ENCODE peak calls at places on chromosomes 11 and 22, in eight cellular contexts. One of them, this sample, is unnamed. For H3K4me1, the result is how much of the 10 kb centered on the place peaks cover.

GRCh38 chr11:75485742-75486141 is 40.0 kb downstream of the GDPD5 start:
- DNase-seq in heart right ventricle: no peak
- DNase-seq in prostate gland: no peak
- DNase-seq in tibial nerve: no peak
- DNase-seq in mammary epithelial cell: no peak
- DNase-seq in psoas muscle: no peak
- DNase-seq in kidney: peak
- DNase-seq in RWPE2: no peak
- DNase-seq in this sample: no peak

GRCh38 chr11:60363542-60364525 is 14.5 kb upstream of the MS4A7 start:
- DNase-seq in heart right ventricle: no peak
- DNase-seq in prostate gland: peak
- DNase-seq in tibial nerve: peak
- DNase-seq in mammary epithelial cell: peak
- DNase-seq in psoas muscle: no peak
- DNase-seq in kidney: no peak
- DNase-seq in RWPE2: no peak
- DNase-seq in this sample: no peak

GRCh38 chr11:79258606-79259005 is 182.2 kb downstream of the TENM4 start:
- DNase-seq in heart right ventricle: no peak
- DNase-seq in prostate gland: no peak
- DNase-seq in tibial nerve: no peak
- DNase-seq in mammary epithelial cell: no peak
- DNase-seq in psoas muscle: no peak
- DNase-seq in kidney: no peak
- DNase-seq in RWPE2: no peak
- DNase-seq in this sample: no peak

GRCh38 chr11:117180020-117180419 is 1.5 kb downstream of the SIDT2 start:
- DNase-seq in heart right ventricle: no peak
- DNase-seq in prostate gland: no peak
- DNase-seq in tibial nerve: no peak
- DNase-seq in mammary epithelial cell: no peak
- DNase-seq in psoas muscle: no peak
- DNase-seq in kidney: no peak
- DNase-seq in RWPE2: no peak
- DNase-seq in this sample: no peak

GRCh38 chr11:57874981-57875380 is 113.4 kb downstream of the CTNND1 start:
- DNase-seq in heart right ventricle: no peak
- DNase-seq in prostate gland: no peak
- DNase-seq in tibial nerve: no peak
- DNase-seq in mammary epithelial cell: peak
- DNase-seq in psoas muscle: no peak
- DNase-seq in kidney: no peak
- DNase-seq in RWPE2: no peak
- DNase-seq in this sample: no peak

GRCh38 chr11:10885703-10886363 is 28.0 kb upstream of the ZBED5 start:
- DNase-seq in heart right ventricle: no peak
- DNase-seq in prostate gland: no peak
- DNase-seq in tibial nerve: no peak
- DNase-seq in mammary epithelial cell: no peak
- DNase-seq in psoas muscle: no peak
- DNase-seq in kidney: no peak
- DNase-seq in RWPE2: no peak
- DNase-seq in this sample: no peak

GRCh38 chr11:82718307-82718706 is 15.4 kb downstream of the FAM181B start:
- DNase-seq in heart right ventricle: no peak
- DNase-seq in prostate gland: no peak
- DNase-seq in tibial nerve: no peak
- DNase-seq in mammary epithelial cell: peak
- DNase-seq in psoas muscle: no peak
- DNase-seq in kidney: no peak
- DNase-seq in RWPE2: no peak
- DNase-seq in this sample: no peak

GRCh38 chr11:15692739-15693138 is 578.0 kb downstream of the INSC start:
- DNase-seq in heart right ventricle: no peak
- DNase-seq in prostate gland: no peak
- DNase-seq in tibial nerve: no peak
- DNase-seq in mammary epithelial cell: peak
- DNase-seq in psoas muscle: no peak
- DNase-seq in kidney: no peak
- DNase-seq in RWPE2: no peak
- DNase-seq in this sample: no peak

GRCh38 chr11:116882386-116882785 is 45.0 kb upstream of the APOA1 start:
- DNase-seq in heart right ventricle: no peak
- DNase-seq in prostate gland: no peak
- DNase-seq in tibial nerve: no peak
- DNase-seq in mammary epithelial cell: peak
- DNase-seq in psoas muscle: no peak
- DNase-seq in kidney: no peak
- DNase-seq in RWPE2: no peak
- DNase-seq in this sample: no peak

GRCh38 chr11:20068691-20069090 is 91.6 kb downstream of the DBX1 start:
- DNase-seq in heart right ventricle: no peak
- DNase-seq in prostate gland: peak
- DNase-seq in tibial nerve: no peak
- DNase-seq in mammary epithelial cell: no peak
- DNase-seq in psoas muscle: no peak
- DNase-seq in kidney: no peak
- DNase-seq in RWPE2: no peak
- DNase-seq in this sample: no peak

GRCh38 chr11:2177081-2177480 is 5.5 kb upstream of the TH start:
- DNase-seq in heart right ventricle: no peak
- DNase-seq in prostate gland: no peak
- DNase-seq in tibial nerve: no peak
- DNase-seq in mammary epithelial cell: no peak
- DNase-seq in psoas muscle: no peak
- DNase-seq in kidney: no peak
- DNase-seq in RWPE2: no peak
- DNase-seq in this sample: no peak

GRCh38 chr22:45077286-45077685 is 67.5 kb upstream of the PHF21B start:
- DNase-seq in heart right ventricle: no peak
- DNase-seq in prostate gland: no peak
- DNase-seq in tibial nerve: no peak
- DNase-seq in mammary epithelial cell: no peak
- DNase-seq in psoas muscle: no peak
- DNase-seq in kidney: no peak
- DNase-seq in RWPE2: no peak
- DNase-seq in this sample: no peak

GRCh38 chr11:68541983-68542382 is 81.4 kb downstream of the PPP6R3 start:
- DNase-seq in heart right ventricle: no peak
- DNase-seq in prostate gland: no peak
- DNase-seq in tibial nerve: no peak
- DNase-seq in mammary epithelial cell: no peak
- DNase-seq in psoas muscle: no peak
- DNase-seq in kidney: no peak
- DNase-seq in RWPE2: no peak
- DNase-seq in this sample: no peak

GRCh38 chr11:76823481-76824028 is 37.2 kb upstream of the ACER3 start:
- DNase-seq in heart right ventricle: no peak
- DNase-seq in prostate gland: no peak
- DNase-seq in tibial nerve: no peak
- DNase-seq in mammary epithelial cell: peak
- DNase-seq in psoas muscle: peak
- DNase-seq in kidney: no peak
- DNase-seq in RWPE2: peak
- DNase-seq in this sample: no peak

GRCh38 chr22:39083212-39084165 is 6.4 kb downstream of the APOBEC3G start:
- DNase-seq in heart right ventricle: no peak
- DNase-seq in prostate gland: no peak
- DNase-seq in tibial nerve: no peak
- DNase-seq in mammary epithelial cell: no peak
- DNase-seq in psoas muscle: peak
- DNase-seq in kidney: no peak
- DNase-seq in RWPE2: no peak
- DNase-seq in this sample: peak

GRCh38 chr22:50731811-50732624 is 6.0 kb upstream of the ACR start:
- DNase-seq in heart right ventricle: peak
- DNase-seq in prostate gland: no peak
- DNase-seq in tibial nerve: peak
- DNase-seq in mammary epithelial cell: peak
- DNase-seq in psoas muscle: peak
- DNase-seq in kidney: peak
- DNase-seq in RWPE2: peak
- DNase-seq in this sample: peak

GRCh38 chr11:72736452-72737069 is 15.6 kb downstream of the ARAP1 start:
- DNase-seq in heart right ventricle: no peak
- DNase-seq in prostate gland: no peak
- DNase-seq in tibial nerve: no peak
- DNase-seq in mammary epithelial cell: peak
- DNase-seq in psoas muscle: peak
- DNase-seq in kidney: peak
- DNase-seq in RWPE2: no peak
- DNase-seq in this sample: peak

GRCh38 chr11:94546886-94547285 is 3.2 kb downstream of the FUT4 start:
- DNase-seq in heart right ventricle: no peak
- DNase-seq in prostate gland: no peak
- DNase-seq in tibial nerve: no peak
- DNase-seq in mammary epithelial cell: peak
- DNase-seq in psoas muscle: no peak
- DNase-seq in kidney: no peak
- DNase-seq in RWPE2: no peak
- DNase-seq in this sample: no peak
- H3K4me3 ChIP-seq in heart right ventricle: no peak
- H3K4me3 ChIP-seq in prostate gland: no peak
- H3K4me3 ChIP-seq in tibial nerve: peak
- H3K4me3 ChIP-seq in mammary epithelial cell: no peak
- H3K4me3 ChIP-seq in psoas muscle: no peak
- H3K4me3 ChIP-seq in kidney: peak
- H3K4me3 ChIP-seq in RWPE2: no peak
- H3K4me3 ChIP-seq in this sample: peak

GRCh38 chr11:102680945-102681344 is 24.6 kb downstream of the MMP27 start:
- DNase-seq in heart right ventricle: no peak
- DNase-seq in prostate gland: no peak
- DNase-seq in tibial nerve: no peak
- DNase-seq in mammary epithelial cell: peak
- DNase-seq in psoas muscle: no peak
- DNase-seq in kidney: no peak
- DNase-seq in RWPE2: no peak
- DNase-seq in this sample: no peak

GRCh38 chr11:102685769-102686168 is 19.8 kb downstream of the MMP27 start:
- DNase-seq in heart right ventricle: no peak
- DNase-seq in prostate gland: no peak
- DNase-seq in tibial nerve: no peak
- DNase-seq in mammary epithelial cell: no peak
- DNase-seq in psoas muscle: no peak
- DNase-seq in kidney: no peak
- DNase-seq in RWPE2: no peak
- DNase-seq in this sample: no peak

GRCh38 chr11:102685311-102685710 is 20.3 kb downstream of the MMP27 start:
- DNase-seq in heart right ventricle: no peak
- DNase-seq in prostate gland: peak
- DNase-seq in tibial nerve: no peak
- DNase-seq in mammary epithelial cell: peak
- DNase-seq in psoas muscle: no peak
- DNase-seq in kidney: no peak
- DNase-seq in RWPE2: no peak
- DNase-seq in this sample: no peak

GRCh38 chr11:102678022-102678421 is 27.5 kb downstream of the MMP27 start:
- DNase-seq in heart right ventricle: no peak
- DNase-seq in prostate gland: no peak
- DNase-seq in tibial nerve: no peak
- DNase-seq in mammary epithelial cell: no peak
- DNase-seq in psoas muscle: no peak
- DNase-seq in kidney: no peak
- DNase-seq in RWPE2: no peak
- DNase-seq in this sample: no peak

DNA sequence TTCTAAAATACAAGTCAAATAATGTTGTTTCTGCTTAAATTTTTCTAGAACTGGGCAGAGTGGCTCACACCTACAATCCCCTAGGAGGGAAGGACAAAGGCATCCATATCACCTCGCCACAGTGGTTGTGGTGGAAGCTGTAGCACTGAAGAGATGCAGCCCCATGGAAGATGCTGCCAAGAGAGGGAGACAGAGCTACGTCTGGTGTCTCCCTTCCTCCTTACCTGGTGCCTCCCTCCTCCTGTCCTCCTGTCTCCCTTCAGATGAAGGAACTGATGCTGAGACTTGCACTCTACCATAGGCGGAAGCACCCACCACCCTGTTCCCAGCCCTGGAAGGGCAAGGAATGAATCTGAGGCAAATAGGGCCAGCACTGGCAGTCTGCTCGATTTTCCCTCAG is 22.3 kb downstream of the MMP27 start:
- DNase-seq in heart right ventricle: no peak
- DNase-seq in prostate gland: no peak
- DNase-seq in tibial nerve: no peak
- DNase-seq in mammary epithelial cell: peak
- DNase-seq in psoas muscle: no peak
- DNase-seq in kidney: no peak
- DNase-seq in RWPE2: no peak
- DNase-seq in this sample: no peak
- TF ChIP-seq CTCF in heart right ventricle: no peak
- TF ChIP-seq CTCF in prostate gland: no peak
- TF ChIP-seq CTCF in tibial nerve: no peak
- TF ChIP-seq CTCF in mammary epithelial cell: peak
- TF ChIP-seq CTCF in psoas muscle: no peak
- TF ChIP-seq CTCF in kidney: no peak
- TF ChIP-seq CTCF in RWPE2: no peak
- TF ChIP-seq CTCF in this sample: no peak

GRCh38 chr11:1053121-1053901 is 16.8 kb upstream of the MUC6 start:
- DNase-seq in heart right ventricle: peak
- DNase-seq in prostate gland: no peak
- DNase-seq in tibial nerve: no peak
- DNase-seq in mammary epithelial cell: no peak
- DNase-seq in psoas muscle: peak
- DNase-seq in kidney: peak
- DNase-seq in RWPE2: peak
- DNase-seq in this sample: peak

GRCh38 chr11:1057806-1058205 is 16.9 kb upstream of the MUC2 start:
- DNase-seq in heart right ventricle: peak
- DNase-seq in prostate gland: no peak
- DNase-seq in tibial nerve: peak
- DNase-seq in mammary epithelial cell: no peak
- DNase-seq in psoas muscle: no peak
- DNase-seq in kidney: peak
- DNase-seq in RWPE2: no peak
- DNase-seq in this sample: no peak

GRCh38 chr11:1054143-1055108 is 17.9 kb upstream of the MUC6 start:
- DNase-seq in heart right ventricle: peak
- DNase-seq in prostate gland: peak
- DNase-seq in tibial nerve: no peak
- DNase-seq in mammary epithelial cell: no peak
- DNase-seq in psoas muscle: peak
- DNase-seq in kidney: peak
- DNase-seq in RWPE2: peak
- DNase-seq in this sample: peak

GRCh38 chr11:1055109-1055703 is 18.7 kb upstream of the MUC6 start:
- DNase-seq in heart right ventricle: no peak
- DNase-seq in prostate gland: no peak
- DNase-seq in tibial nerve: no peak
- DNase-seq in mammary epithelial cell: no peak
- DNase-seq in psoas muscle: peak
- DNase-seq in kidney: peak
- DNase-seq in RWPE2: peak
- DNase-seq in this sample: peak

GRCh38 chr11:1055990-1056771 is 18.5 kb upstream of the MUC2 start:
- DNase-seq in heart right ventricle: peak
- DNase-seq in prostate gland: no peak
- DNase-seq in tibial nerve: peak
- DNase-seq in mammary epithelial cell: no peak
- DNase-seq in psoas muscle: peak
- DNase-seq in kidney: peak
- DNase-seq in RWPE2: peak
- DNase-seq in this sample: peak
- H3K4me1 ChIP-seq in heart right ventricle: under half
- H3K4me1 ChIP-seq in prostate gland: under half
- H3K4me1 ChIP-seq in tibial nerve: under half
- H3K4me1 ChIP-seq in mammary epithelial cell: under half
- H3K4me1 ChIP-seq in psoas muscle: under half
- H3K4me1 ChIP-seq in kidney: under half
- H3K4me1 ChIP-seq in RWPE2: under half
- H3K4me1 ChIP-seq in this sample: under half

GRCh38 chr22:35542157-35542971 is 1.7 kb downstream of the RASD2 start:
- DNase-seq in heart right ventricle: no peak
- DNase-seq in prostate gland: no peak
- DNase-seq in tibial nerve: no peak
- DNase-seq in mammary epithelial cell: no peak
- DNase-seq in psoas muscle: no peak
- DNase-seq in kidney: no peak
- DNase-seq in RWPE2: no peak
- DNase-seq in this sample: no peak
- H3K4me3 ChIP-seq in heart right ventricle: peak
- H3K4me3 ChIP-seq in prostate gland: peak
- H3K4me3 ChIP-seq in tibial nerve: peak
- H3K4me3 ChIP-seq in mammary epithelial cell: peak
- H3K4me3 ChIP-seq in psoas muscle: peak
- H3K4me3 ChIP-seq in kidney: peak
- H3K4me3 ChIP-seq in RWPE2: no peak
- H3K4me3 ChIP-seq in this sample: peak